ENCODE peak calls at places on chromosomes 7 and 10, in seven cellular contexts. W, E, P, M, X, Y and B are unnamed samples.
A peak's percentile ranks its signal among the peaks of the same experiment; 100 is the strongest.

GRCh38 chr7:85186083-85186520 is 754 bp downstream of the SEMA3D start:
- DNase-seq in P (peak; percentile 47), W (no peak), E (peak; percentile 59), M (peak; percentile 49), Y (peak; percentile 64), X (peak; percentile 70), B (no peak)

GRCh38 chr7:30403477-30403876 is 75.1 kb downstream of the NOD1 start:
- DNase-seq in E (no peak), W (no peak), X (no peak), M (no peak), P (no peak), Y (no peak), B (no peak)

GRCh38 chr7:4824120-4824775 is 37.6 kb downstream of the PAPOLB start:
- DNase-seq in P (no peak), Y (no peak), X (no peak), W (no peak), M (peak; percentile 13), E (no peak), B (no peak)

GRCh38 chr7:45239486-45239885 is 81.9 kb downstream of the RAMP3 start:
- DNase-seq in X (no peak), M (peak; percentile 62), E (no peak), W (no peak), Y (no peak), P (no peak), B (peak; percentile 27)

GRCh38 chr10:93992400-93993030 is 1.2 kb upstream of the PLCE1 start:
- DNase-seq in E (no peak), P (no peak), Y (peak; percentile 83), X (peak; percentile 56), M (peak; percentile 16), W (no peak), B (no peak)

GRCh38 chr10:5040781-5041470 is 37.3 kb upstream of the AKR1C2 start:
- DNase-seq in X (peak; percentile 26), M (peak; percentile 7), E (no peak), P (no peak), W (no peak), Y (peak; percentile 30), B (no peak)

GRCh38 chr10:34737772-34738169 is 77.3 kb downstream of the PARD3 start:
- DNase-seq in M (no peak), X (no peak), E (peak; percentile 45), Y (peak; percentile 60), P (no peak), W (no peak), B (no peak)

GRCh38 chr7:5793361-5794072 is 12.1 kb upstream of the RNF216 start:
- DNase-seq in Y (no peak), E (no peak), P (no peak), M (no peak), X (no peak), W (no peak), B (no peak)

GRCh38 chr7:157357129-157358040 is 20.6 kb downstream of the DNAJB6 start:
- DNase-seq in E (no peak), P (no peak), X (no peak), M (no peak), W (no peak), Y (no peak), B (no peak)

GRCh38 chr10:86030312-86030711 is 336.3 kb downstream of the GRID1 start:
- DNase-seq in X (no peak), M (no peak), P (no peak), Y (no peak), E (no peak), W (no peak), B (no peak)

DNA sequence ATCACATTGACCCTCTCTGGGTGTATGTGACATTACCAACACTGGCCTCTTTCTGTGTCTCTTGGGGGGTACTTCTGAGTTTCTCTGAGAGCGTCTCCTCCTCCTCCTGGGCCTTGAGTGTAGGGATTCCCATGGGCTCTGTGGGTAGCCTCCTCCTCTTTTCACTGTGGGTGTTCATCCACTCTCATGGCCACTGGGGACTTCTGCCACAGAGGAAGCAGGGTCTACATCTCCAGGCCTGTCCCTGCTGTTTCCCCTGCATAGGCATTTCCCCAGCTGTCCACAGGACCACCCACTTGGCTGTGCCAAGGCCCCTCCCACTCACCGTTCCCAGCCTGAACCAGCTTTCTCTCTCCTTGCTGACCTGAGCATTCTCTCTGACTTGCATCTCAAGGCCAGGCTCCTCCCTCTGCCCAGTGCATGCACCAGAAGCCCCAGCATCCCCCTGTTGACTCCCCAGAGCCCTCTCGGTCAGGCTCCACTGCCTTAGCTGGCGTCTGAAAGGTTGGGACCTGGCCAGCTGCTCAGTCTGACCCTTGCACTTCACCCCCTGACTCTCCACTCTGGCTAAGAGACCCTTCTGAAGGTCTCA is 487.6 kb downstream of the GLRX3 start:
- DNase-seq in P (no peak), M (no peak), E (peak; percentile 46), Y (no peak), W (no peak), X (no peak), B (no peak)
- H2BK5ac ChIP-seq in P (no peak overlapping the region), M (no peak overlapping the region), E (no peak overlapping the region), Y (no peak overlapping the region), W (no peak overlapping the region), X (no peak overlapping the region), B (no peak overlapping the region)

GRCh38 chr10:20892011-20892585 is 5.0 kb downstream of the NEBL start:
- DNase-seq in X (peak; percentile 10), E (no peak), W (peak; percentile 8), P (no peak), Y (peak; percentile 65), M (no peak), B (no peak)
- H2BK5ac ChIP-seq in X (no peak overlapping the region), E (no peak overlapping the region), W (no peak overlapping the region), P (no peak overlapping the region), Y (peak overlapping the region; percentile 10), M (no peak overlapping the region), B (no peak overlapping the region)

DNA sequence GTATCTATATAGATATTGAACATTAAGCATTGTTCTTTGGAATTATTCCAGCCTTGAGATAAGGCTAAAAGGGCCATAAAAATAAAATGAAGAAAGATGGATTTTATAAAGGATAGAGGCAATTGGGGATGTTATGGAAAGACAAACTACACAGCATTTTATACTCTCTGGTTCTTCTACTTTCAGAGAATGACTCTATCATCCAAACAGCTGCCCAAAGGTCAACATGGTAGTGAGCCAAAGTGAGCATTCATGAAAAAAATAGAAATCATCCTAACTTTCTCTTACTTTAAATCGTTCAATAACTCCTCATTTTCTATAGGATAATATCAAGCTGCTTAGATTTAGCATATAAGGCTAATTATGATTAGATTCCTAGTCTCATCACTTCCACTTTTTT is 25.2 kb downstream of the IMMP2L start:
- DNase-seq in E (no peak), M (no peak), P (no peak), Y (no peak), W (no peak), X (no peak), B (no peak)
- H2BK5ac ChIP-seq in E (no peak overlapping the region), M (no peak overlapping the region), P (no peak overlapping the region), Y (no peak overlapping the region), W (no peak overlapping the region), X (no peak overlapping the region), B (no peak overlapping the region)

GRCh38 chr7:101860316-101861222 is 43.1 kb downstream of the CUX1 start:
- DNase-seq in E (no peak), M (no peak), Y (no peak), X (no peak), P (no peak), W (no peak), B (no peak)
- H2BK5ac ChIP-seq in E (no peak overlapping the region), M (no peak overlapping the region), Y (no peak overlapping the region), X (no peak overlapping the region), P (no peak overlapping the region), W (no peak overlapping the region), B (peak overlapping the region; percentile 4)

DNA sequence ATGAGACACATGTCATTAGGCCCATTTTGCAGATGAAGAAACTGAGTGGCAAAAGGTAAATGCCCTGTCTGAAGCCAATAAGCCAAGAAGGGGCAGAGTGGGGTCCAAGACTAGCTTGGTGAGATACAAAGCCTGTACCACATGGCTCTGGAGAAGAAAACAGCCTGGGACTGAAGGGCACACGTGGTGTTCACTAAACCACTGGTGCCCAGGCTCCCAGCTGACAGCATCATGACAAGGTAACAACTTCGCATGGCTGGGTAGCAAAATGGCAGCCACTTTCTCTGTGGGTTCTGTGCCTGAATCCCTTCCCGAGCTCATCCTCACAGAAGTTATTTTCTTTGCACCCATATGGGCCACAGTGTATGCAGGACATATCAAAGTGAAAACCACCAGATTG is 229.6 kb downstream of the RAB11FIP2 start:
- DNase-seq in E (no peak), W (no peak), Y (no peak), P (no peak), X (no peak), M (no peak), B (no peak)
- H2BK5ac ChIP-seq in E (no peak overlapping the region), W (no peak overlapping the region), Y (no peak overlapping the region), P (no peak overlapping the region), X (no peak overlapping the region), M (no peak overlapping the region), B (no peak overlapping the region)

GRCh38 chr7:28183627-28184026 is 3.0 kb upstream of the JAZF1 start:
- DNase-seq in E (no peak), X (no peak), Y (no peak), W (no peak), P (no peak), M (peak; percentile 77), B (no peak)

GRCh38 chr7:28190077-28190476 is 9.5 kb upstream of the JAZF1 start:
- DNase-seq in E (no peak), Y (peak; percentile 79), W (no peak), P (no peak), M (peak; percentile 48), X (no peak), B (no peak)

GRCh38 chr7:28181921-28182517 is 1.4 kb upstream of the JAZF1 start:
- DNase-seq in M (no peak), Y (no peak), W (no peak), E (no peak), P (no peak), X (no peak), B (no peak)

GRCh38 chr7:28191751-28192150 is 11.2 kb upstream of the JAZF1 start:
- DNase-seq in M (no peak), P (no peak), W (no peak), E (no peak), Y (no peak), X (no peak), B (no peak)

GRCh38 chr7:28187012-28187411 is 6.4 kb upstream of the JAZF1 start:
- DNase-seq in E (no peak), X (no peak), W (no peak), P (no peak), Y (no peak), M (no peak), B (no peak)
- H2BK5ac ChIP-seq in E (no peak overlapping the region), X (no peak overlapping the region), W (no peak overlapping the region), P (no peak overlapping the region), Y (no peak overlapping the region), M (no peak overlapping the region), B (no peak overlapping the region)

DNA sequence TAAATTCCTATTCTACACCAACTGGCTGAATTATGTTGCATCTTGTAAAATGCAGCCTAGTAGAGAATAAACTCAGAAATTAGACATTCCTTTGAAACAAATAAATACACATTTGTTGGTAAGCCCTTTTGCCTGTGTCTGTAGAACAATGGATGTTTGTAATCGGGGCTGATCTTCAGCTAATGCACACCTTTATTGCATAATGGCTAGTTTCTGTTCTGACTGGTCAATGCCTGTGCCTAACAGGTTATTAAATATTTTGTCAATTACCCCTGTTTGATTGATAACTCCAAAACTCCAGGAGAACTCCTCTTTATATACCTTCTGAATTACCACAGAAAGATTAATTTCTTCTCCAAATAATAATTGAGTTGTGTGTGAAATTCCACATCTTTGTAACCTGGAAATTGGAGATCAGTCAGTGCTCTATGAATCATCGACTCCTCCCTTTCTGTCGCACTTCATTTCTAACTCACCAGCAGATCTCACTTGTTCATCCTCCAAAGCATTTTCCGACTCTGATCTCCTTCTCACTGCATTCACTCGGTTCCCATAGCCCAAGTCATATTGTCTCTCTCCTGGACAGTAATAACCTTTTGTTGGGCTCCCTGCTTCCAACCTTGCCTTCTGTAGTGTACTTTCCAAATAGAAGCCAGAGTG is 196.0 kb upstream of the FZD1 start:
- DNase-seq in M (no peak), Y (no peak), E (no peak), X (no peak), P (no peak), W (peak; percentile 42), B (no peak)
- H2BK5ac ChIP-seq in M (no peak overlapping the region), Y (no peak overlapping the region), E (no peak overlapping the region), X (no peak overlapping the region), P (no peak overlapping the region), W (no peak overlapping the region), B (no peak overlapping the region)